ENCODE peak calls at places on chromosomes 13 and 19, in nine cellular contexts. Z is ELR; A is AG09309; G is aorta; B is cardiac fibroblast; E is CD8-positive, alpha-beta T cell; J is astrocyte of the hippocampus; W is body of pancreas; N is stimulated activated CD4-positive, alpha-beta T cell treated with anti-CD3 and anti-CD28 coated beads, Interleukin-12 subunit alpha, Interleukin-12 subunit beta, amount 100 ng/mL, for 24 hours. Y is an unnamed sample.

GRCh38 chr13:39385621-39386231 is 217.3 kb downstream of the LHFPL6 start:
- DNase-seq in Z (no peak), A (no peak), G (no peak), B (peak), E (no peak), J (peak), W (no peak), N (no peak), Y (no peak)

GRCh38 chr19:54428323-54429175 is 13.3 kb downstream of the TTYH1 start:
- DNase-seq in Z (no peak), A (no peak), G (peak), B (no peak), E (no peak), J (no peak), W (no peak), N (no peak), Y (no peak)

GRCh38 chr13:54162069-54162468 is 1133.5 kb downstream of the OLFM4 start:
- DNase-seq in Z (no peak), A (no peak), G (no peak), B (no peak), E (no peak), J (no peak), W (no peak), N (no peak), Y (no peak)

GRCh38 chr19:11507370-11508078 is 1.9 kb upstream of the ZNF653 start:
- DNase-seq in Z (no peak), A (no peak), G (no peak), B (no peak), E (no peak), J (no peak), W (no peak), N (no peak), Y (no peak)

GRCh38 chr13:37690361-37690760 is 91.8 kb upstream of the POSTN start:
- DNase-seq in Z (no peak), A (no peak), G (no peak), B (no peak), E (no peak), J (no peak), W (no peak), N (no peak), Y (no peak)

GRCh38 chr13:51623473-51623872 is 39.2 kb downstream of the WDFY2 start:
- DNase-seq in Z (peak), A (no peak), G (no peak), B (no peak), E (no peak), J (no peak), W (no peak), N (no peak), Y (no peak)

GRCh38 chr19:28883241-28883693 is 329.7 kb downstream of the UQCRFS1 start:
- DNase-seq in Z (no peak), A (no peak), G (no peak), B (peak), E (no peak), J (peak), W (peak), N (no peak), Y (no peak)

GRCh38 chr19:4449022-4449825 is 8.4 kb downstream of the UBXN6 start:
- DNase-seq in Z (no peak), A (no peak), G (no peak), B (no peak), E (no peak), J (peak), W (peak), N (no peak), Y (peak)

GRCh38 chr13:40341501-40341900 is 324.9 kb downstream of the FOXO1 start:
- DNase-seq in Z (no peak), A (no peak), G (no peak), B (no peak), E (no peak), J (peak), W (no peak), N (no peak), Y (no peak)

GRCh38 chr19:7870571-7871279 is 3.5 kb downstream of the PRR36 start:
- DNase-seq in Z (peak), A (no peak), G (no peak), B (peak), E (peak), J (peak), W (peak), N (peak), Y (no peak)

GRCh38 chr19:40601061-40601973 is at the start of gene LTBP4:
- DNase-seq in Z (peak), A (no peak), G (peak), B (peak), E (no peak), J (peak), W (peak), N (no peak), Y (no peak)

GRCh38 chr13:64057372-64058020 is 2641.8 kb upstream of the PCDH20 start:
- DNase-seq in Z (no peak), A (no peak), G (no peak), B (no peak), E (no peak), J (no peak), W (no peak), N (no peak), Y (no peak)

GRCh38 chr19:51055866-51056265 is 9.0 kb downstream of the KLK13 start:
- DNase-seq in Z (no peak), A (no peak), G (no peak), B (no peak), E (no peak), J (no peak), W (no peak), N (no peak), Y (no peak)

GRCh38 chr19:37988758-37989635 is 82.0 kb downstream of the SIPA1L3 start:
- DNase-seq in Z (no peak), A (no peak), G (no peak), B (no peak), E (no peak), J (no peak), W (no peak), N (no peak), Y (no peak)

GRCh38 chr13:46735425-46735824 is 61.5 kb downstream of the ESD start:
- DNase-seq in Z (no peak), A (no peak), G (no peak), B (no peak), E (no peak), J (no peak), W (no peak), N (no peak), Y (no peak)

GRCh38 chr13:35675651-35676050 is 199.2 kb upstream of the MAB21L1 start:
- DNase-seq in Z (no peak), A (no peak), G (no peak), B (no peak), E (no peak), J (no peak), W (no peak), N (no peak), Y (peak)

GRCh38 chr13:41268764-41269163 is 5.4 kb upstream of the MTRF1 start:
- DNase-seq in Z (peak), A (no peak), G (no peak), B (no peak), E (no peak), J (peak), W (no peak), N (no peak), Y (no peak)